ENCODE peak calls at places on chromosomes 13 and 19, in eight cellular contexts. K is psoas muscle, X is heart left ventricle, Z is NT2/D1, O is upper lobe of right lung, P is cardiac muscle cell, Y is fibroblast of the aortic adventitia, N is SJSA1. G is an unnamed sample.

GRCh38 chr13:83621765-83622421 is 260.4 kb downstream of the SLITRK1 start:
- DNase-seq in Y (no peak), K (no peak), X (no peak), Z (no peak), P (no peak), O (no peak), N (no peak), G (no peak)

GRCh38 chr19:39070888-39071287 is 13.3 kb upstream of the ACP7 start:
- DNase-seq in Y (no peak), Z (no peak), P (no peak), K (no peak), X (no peak), O (no peak), N (peak; percentile 46), G (no peak)

GRCh38 chr19:54189668-54190502 is 505 bp upstream of the MBOAT7 start:
- DNase-seq in X (peak; percentile 100), Y (peak; percentile 100), N (peak; percentile 100), P (peak; percentile 100), Z (peak; percentile 99), O (peak; percentile 100), K (peak; percentile 100), G (peak; percentile 100)

GRCh38 chr19:55156202-55157063 is 1.1 kb downstream of the TNNI3 start:
- DNase-seq in O (peak; percentile 79), N (no peak), P (peak; percentile 43), X (peak; percentile 83), Y (peak; percentile 55), Z (no peak), K (peak; percentile 57), G (no peak)

GRCh38 chr19:51137812-51138425 is 4.2 kb upstream of the SIGLEC7 start:
- DNase-seq in Y (no peak), O (no peak), Z (no peak), K (no peak), X (no peak), P (no peak), N (no peak), G (peak; percentile 73)

GRCh38 chr19:5686326-5686646 is 3.8 kb upstream of the RPL36 start:
- DNase-seq in Z (no peak), K (no peak), P (no peak), Y (no peak), X (no peak), N (no peak), O (no peak), G (no peak)

GRCh38 chr13:27967736-27968315 is 1.3 kb downstream of the CDX2 start:
- DNase-seq in N (no peak), O (no peak), Y (no peak), P (no peak), X (no peak), Z (no peak), K (no peak), G (no peak)

GRCh38 chr19:49680473-49681351 is 3.6 kb downstream of the PRMT1 start:
- DNase-seq in P (peak; percentile 91), O (peak; percentile 95), Z (peak; percentile 87), K (peak; percentile 90), Y (peak; percentile 80), N (peak; percentile 67), X (peak; percentile 92), G (peak; percentile 98)

GRCh38 chr13:30192320-30193093 is 114.8 kb downstream of the KATNAL1 start:
- DNase-seq in P (no peak), Y (no peak), Z (no peak), O (no peak), N (no peak), K (no peak), X (no peak), G (no peak)

GRCh38 chr13:113877149-113877990 is 13.5 kb upstream of the GAS6 start:
- DNase-seq in Y (no peak), O (no peak), Z (no peak), K (no peak), P (no peak), X (no peak), N (no peak), G (no peak)

GRCh38 chr13:20035130-20035529 is 76.6 kb downstream of the ZMYM2 start:
- DNase-seq in K (no peak), P (peak; percentile 7), Y (peak; percentile 17), Z (no peak), N (no peak), X (no peak), O (no peak), G (no peak)

GRCh38 chr13:48265217-48265815 is 32.3 kb downstream of the ITM2B start:
- DNase-seq in P (no peak), O (no peak), Y (no peak), N (no peak), Z (no peak), K (no peak), X (no peak), G (no peak)

GRCh38 chr13:109666656-109667448 is 119.5 kb downstream of the IRS2 start:
- DNase-seq in P (peak; percentile 49), N (peak; percentile 67), K (no peak), O (no peak), Y (no peak), Z (no peak), X (no peak), G (no peak)

GRCh38 chr13:106911602-106912001 is 343.7 kb upstream of the ARGLU1 start:
- DNase-seq in N (no peak), X (no peak), Y (no peak), O (no peak), Z (no peak), P (no peak), K (no peak), G (no peak)

GRCh38 chr19:47593860-47594259 is 15.1 kb upstream of the BICRA start:
- DNase-seq in X (no peak), N (no peak), P (no peak), K (no peak), Y (no peak), O (no peak), Z (no peak), G (no peak)

GRCh38 chr19:28409859-28410258 is 803.1 kb downstream of the UQCRFS1 start:
- DNase-seq in O (no peak), X (no peak), K (no peak), P (no peak), Z (no peak), N (no peak), Y (no peak), G (no peak)

GRCh38 chr13:79196366-79196765 is 209.7 kb downstream of the RBM26 start:
- DNase-seq in K (no peak), N (no peak), P (no peak), Y (no peak), X (no peak), O (no peak), Z (no peak), G (no peak)

GRCh38 chr19:4066682-4067395 is at the start of gene ZBTB7A:
- DNase-seq in Y (peak; percentile 70), X (peak; percentile 93), N (peak; percentile 49), O (peak; percentile 92), K (peak; percentile 86), Z (no peak), P (peak; percentile 79), G (peak; percentile 97)

GRCh38 chr13:94233401-94233800 is 246.1 kb downstream of the DCT start:
- DNase-seq in N (peak; percentile 57), X (no peak), O (no peak), P (peak; percentile 95), Z (no peak), Y (peak; percentile 95), K (peak; percentile 24), G (no peak)

GRCh38 chr19:2166741-2167738 is 3.3 kb downstream of the DOT1L start:
- DNase-seq in Y (peak; percentile 85), P (peak; percentile 83), N (no peak), Z (no peak), X (peak; percentile 92), O (peak; percentile 94), K (peak; percentile 90), G (peak; percentile 88)

GRCh38 chr19:49058592-49058991 is 1.0 kb upstream of the CGB7 start:
- DNase-seq in Y (peak; percentile 31), Z (no peak), K (peak; percentile 54), O (no peak), P (peak; percentile 33), X (no peak), N (no peak), G (no peak)

GRCh38 chr19:409515-410242 is 732 bp upstream of the C2CD4C start:
- DNase-seq in P (no peak), O (peak; percentile 60), Y (no peak), Z (no peak), K (no peak), N (no peak), X (peak; percentile 15), G (peak; percentile 58)
- H3K4me3 ChIP-seq in P (peak overlapping the region; percentile 81), O (peak overlapping the region; percentile 48), Y (no peak overlapping the region), Z (peak overlapping the region; percentile 50), K (peak overlapping the region; percentile 63), N (no peak overlapping the region), X (peak overlapping the region; percentile 44), G (peak overlapping the region; percentile 37)

DNA sequence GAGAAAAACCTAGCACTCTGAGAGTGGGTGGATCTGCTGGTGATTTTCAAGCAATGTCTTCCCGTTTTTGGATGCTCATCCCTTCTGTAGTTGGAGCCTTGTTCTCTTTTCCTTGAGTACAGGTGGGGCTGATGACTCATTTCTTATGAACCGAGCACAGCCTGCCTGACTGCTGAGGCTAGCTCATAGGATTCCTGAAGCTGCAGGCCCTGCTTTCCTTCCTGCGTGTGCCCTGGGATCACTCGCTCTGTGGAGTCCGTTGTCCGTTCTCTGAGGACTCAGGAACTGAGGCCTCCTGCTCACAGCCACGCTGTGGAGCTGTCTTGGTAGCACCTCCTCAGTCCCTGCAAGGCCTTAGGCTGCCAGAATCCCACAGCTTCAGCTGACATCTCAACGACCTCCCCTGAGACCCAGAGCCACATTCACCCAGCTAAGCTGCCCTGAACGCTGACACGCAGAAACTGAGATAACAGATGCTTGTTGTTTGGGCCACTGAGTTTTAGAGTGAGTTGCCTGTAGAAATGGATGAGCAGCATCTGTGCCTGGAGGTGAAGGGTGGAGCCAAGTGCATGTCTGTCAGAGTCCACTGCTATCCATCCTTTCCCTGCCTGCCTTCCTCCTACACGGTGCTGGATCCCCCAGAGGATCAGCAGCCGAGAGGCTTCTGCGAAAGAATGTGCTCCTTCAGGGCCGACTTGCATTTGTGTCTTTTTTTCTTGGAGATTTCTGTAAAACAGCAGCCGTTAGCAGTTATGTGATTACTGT is 73.0 kb downstream of the ARHGEF7 start:
- DNase-seq in O (no peak), N (no peak), Z (no peak), K (no peak), P (peak; percentile 47), X (peak; percentile 47), Y (peak; percentile 21), G (no peak)
- H3K4me3 ChIP-seq in O (no peak overlapping the region), N (no peak overlapping the region), Z (no peak overlapping the region), K (peak overlapping the region; percentile 3), P (no peak overlapping the region), X (no peak overlapping the region), Y (no peak overlapping the region), G (no peak overlapping the region)

GRCh38 chr13:112029143-112029542 is 37.8 kb upstream of the SOX1 start:
- DNase-seq in K (no peak), Z (no peak), P (no peak), X (no peak), O (no peak), N (no peak), Y (no peak), G (no peak)
- H3K4me3 ChIP-seq in K (no peak overlapping the region), Z (no peak overlapping the region), P (no peak overlapping the region), X (no peak overlapping the region), O (no peak overlapping the region), N (no peak overlapping the region), Y (no peak overlapping the region), G (no peak overlapping the region)

DNA sequence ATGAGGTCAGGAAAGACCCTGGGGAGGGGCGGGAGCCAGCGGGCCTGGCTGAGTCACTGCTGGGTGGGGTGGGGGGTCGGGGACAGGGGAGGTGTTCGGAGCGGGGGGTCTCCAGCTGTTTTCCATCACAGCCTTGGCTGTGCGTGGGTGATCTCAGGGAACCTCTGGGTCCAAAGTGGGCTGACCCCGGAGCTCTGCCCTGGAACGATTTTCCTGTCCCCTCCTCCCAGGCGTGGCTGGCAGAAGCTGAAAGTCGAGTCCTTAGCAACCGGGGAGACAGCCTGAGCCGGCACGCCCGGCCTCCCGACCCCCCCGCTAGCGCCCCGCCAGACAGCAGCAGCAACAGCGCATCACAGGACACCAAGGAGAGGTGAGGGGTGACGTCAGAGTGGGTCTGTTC is 10.6 kb downstream of the TRIP10 start:
- DNase-seq in P (no peak), O (peak; percentile 65), Y (peak; percentile 20), N (no peak), Z (no peak), X (peak; percentile 78), K (peak; percentile 67), G (no peak)
- H3K4me3 ChIP-seq in P (no peak overlapping the region), O (no peak overlapping the region), Y (no peak overlapping the region), N (no peak overlapping the region), Z (no peak overlapping the region), X (no peak overlapping the region), K (no peak overlapping the region), G (no peak overlapping the region)

G was measured in spleen.